ENCODE peak calls at places on chromosomes 16 and 17, in four cellular contexts. C, H, Q and Z are unnamed samples.

GRCh38 chr17:78412403-78412802 is 34.0 kb downstream of the PGS1 start:
- DNase-seq in C (peak), H (no peak), Q (no peak), Z (no peak)

GRCh38 chr16:15701975-15702970 is 52.2 kb downstream of the NDE1 start:
- DNase-seq in C (peak), H (no peak), Q (no peak), Z (no peak)

GRCh38 chr16:83930730-83931500 is 22.1 kb upstream of the OSGIN1 start:
- DNase-seq in C (no peak), H (no peak), Q (no peak), Z (no peak)

GRCh38 chr17:66939461-66940114 is 24.9 kb upstream of the CACNG4 start:
- DNase-seq in C (no peak), H (no peak), Q (no peak), Z (no peak)

GRCh38 chr16:88651276-88651988 is 579 bp upstream of the CYBA start:
- DNase-seq in C (no peak), H (no peak), Q (no peak), Z (peak)

GRCh38 chr16:77112701-77113100 is 78.3 kb upstream of the MON1B start:
- DNase-seq in C (no peak), H (no peak), Q (no peak), Z (no peak)

GRCh38 chr17:44324092-44324570 is 492 bp downstream of the SLC25A39 start:
- DNase-seq in C (no peak), H (no peak), Q (no peak), Z (peak)

GRCh38 chr16:15907863-15908478 is 19.6 kb upstream of the CEP20 start:
- DNase-seq in C (peak), H (no peak), Q (no peak), Z (peak)

GRCh38 chr16:9525037-9525436 is 433.6 kb downstream of the HAPSTR1 start:
- DNase-seq in C (no peak), H (no peak), Q (no peak), Z (no peak)

GRCh38 chr17:49508061-49508865 is 13.2 kb downstream of the NGFR start:
- DNase-seq in C (no peak), H (no peak), Q (no peak), Z (peak)

GRCh38 chr17:9900019-9900594 is 5.0 kb downstream of the RCVRN start:
- DNase-seq in C (no peak), H (no peak), Q (no peak), Z (no peak)

GRCh38 chr16:57113664-57114063 is 21.3 kb downstream of the CPNE2 start:
- DNase-seq in C (no peak), H (no peak), Q (no peak), Z (no peak)

GRCh38 chr17:74987909-74988711 is 678 bp downstream of the CDR2L start:
- DNase-seq in C (peak), H (no peak), Q (no peak), Z (peak)

GRCh38 chr17:17382901-17383300 is 79.7 kb downstream of the NT5M start:
- DNase-seq in C (no peak), H (no peak), Q (no peak), Z (no peak)

GRCh38 chr17:16443390-16444257 is 28.3 kb downstream of the TRPV2 start:
- DNase-seq in C (no peak), H (no peak), Q (no peak), Z (no peak)

GRCh38 chr16:50273888-50274770 is 7.8 kb downstream of the ADCY7 start:
- DNase-seq in C (no peak), H (no peak), Q (no peak), Z (no peak)

GRCh38 chr17:80773243-80773991 is 218.2 kb upstream of the CHMP6 start:
- DNase-seq in C (peak), H (no peak), Q (no peak), Z (no peak)

GRCh38 chr16:87297918-87298631 is 19.1 kb downstream of the C16orf95 start:
- DNase-seq in C (peak), H (no peak), Q (no peak), Z (no peak)

GRCh38 chr17:48620497-48621139 is 5.5 kb upstream of the HOXB8 start:
- DNase-seq in C (no peak), H (no peak), Q (no peak), Z (no peak)

GRCh38 chr16:77211880-77212735 is 12.9 kb downstream of the SYCE1L start:
- DNase-seq in C (no peak), H (no peak), Q (no peak), Z (peak)

GRCh38 chr17:8013731-8014557 is 11.5 kb downstream of the GUCY2D start:
- DNase-seq in C (no peak), H (no peak), Q (no peak), Z (no peak)

GRCh38 chr17:49870298-49870697 is 22.4 kb upstream of the TAC4 start:
- DNase-seq in C (no peak), H (no peak), Q (no peak), Z (no peak)

GRCh38 chr16:22683258-22683657 is 130.7 kb upstream of the HS3ST2 start:
- DNase-seq in C (no peak), H (no peak), Q (no peak), Z (no peak)

GRCh38 chr16:20744922-20745440 is 3.4 kb upstream of the THUMPD1 start:
- DNase-seq in C (no peak), H (no peak), Q (no peak), Z (no peak)

GRCh38 chr16:89476379-89476778 is 14.0 kb downstream of the ANKRD11 start:
- DNase-seq in C (no peak), H (no peak), Q (no peak), Z (peak)

GRCh38 chr17:21001111-21001812 is 41.5 kb downstream of the USP22 start:
- DNase-seq in C (no peak), H (no peak), Q (no peak), Z (no peak)

GRCh38 chr17:78242024-78242742 is 10.8 kb downstream of the TMEM235 start:
- DNase-seq in C (peak), H (no peak), Q (no peak), Z (no peak)

GRCh38 chr16:81448154-81449131 is 3.8 kb downstream of the CMIP start:
- DNase-seq in C (no peak), H (no peak), Q (no peak), Z (peak)

GRCh38 chr17:50649042-50649908 is 14.6 kb downstream of the ABCC3 start:
- DNase-seq in C (peak), H (no peak), Q (no peak), Z (no peak)

DNA sequence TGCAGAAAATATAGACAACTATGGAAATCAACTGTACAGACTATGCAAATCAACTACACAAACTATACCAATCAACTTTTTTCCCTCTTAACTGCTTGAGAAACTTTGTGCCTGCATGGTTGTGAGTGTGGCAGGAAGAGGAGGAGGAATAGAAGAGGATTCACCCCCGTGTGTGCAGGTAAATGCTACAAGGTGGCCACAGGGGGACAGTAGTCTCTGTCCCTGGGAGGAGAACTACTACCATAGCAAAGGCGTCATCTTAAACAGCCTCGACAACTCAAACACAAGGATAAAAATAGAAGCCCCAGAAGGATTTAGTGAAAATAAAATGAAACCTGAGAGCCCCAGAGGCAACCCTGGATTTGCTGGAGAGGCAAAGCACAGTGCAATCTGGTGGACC is 199.6 kb upstream of the DYNLRB2 start:
- DNase-seq in C (no peak), H (no peak), Q (no peak), Z (no peak)
- TF ChIP-seq CTCF in C (no peak), H (no peak), Q (no peak), Z (no peak)

DNA sequence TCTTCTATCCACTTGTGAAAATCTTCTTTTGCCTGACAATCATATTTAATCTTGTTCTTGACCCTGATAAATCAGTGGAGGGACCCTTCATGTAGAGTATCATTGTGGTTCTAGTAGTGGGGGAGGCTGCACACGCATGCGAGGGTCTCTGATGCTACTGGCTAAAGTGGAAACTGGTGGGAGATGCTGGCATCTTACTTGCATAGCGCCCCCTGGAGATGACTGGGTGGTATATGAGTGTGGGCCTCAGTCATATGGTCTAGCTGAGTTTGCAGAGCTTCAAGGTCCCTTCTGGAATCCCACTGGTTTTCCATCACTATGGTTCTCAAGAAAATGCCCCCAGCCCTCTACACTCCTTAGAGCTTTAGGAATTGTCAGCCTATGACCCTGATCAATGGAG is 236.4 kb upstream of the AXIN2 start:
- DNase-seq in C (no peak), H (no peak), Q (no peak), Z (no peak)
- TF ChIP-seq CTCF in C (no peak), H (no peak), Q (no peak), Z (peak)

GRCh38 chr16:30972872-30973271 is 12.1 kb upstream of the HSD3B7 start:
- DNase-seq in C (peak), H (no peak), Q (no peak), Z (no peak)
- TF ChIP-seq CTCF in C (peak), H (peak), Q (no peak), Z (no peak)

GRCh38 chr17:1574697-1575471 is 12.3 kb upstream of the PITPNA start:
- DNase-seq in C (no peak), H (no peak), Q (no peak), Z (no peak)
- TF ChIP-seq CTCF in C (no peak), H (no peak), Q (no peak), Z (no peak)

DNA sequence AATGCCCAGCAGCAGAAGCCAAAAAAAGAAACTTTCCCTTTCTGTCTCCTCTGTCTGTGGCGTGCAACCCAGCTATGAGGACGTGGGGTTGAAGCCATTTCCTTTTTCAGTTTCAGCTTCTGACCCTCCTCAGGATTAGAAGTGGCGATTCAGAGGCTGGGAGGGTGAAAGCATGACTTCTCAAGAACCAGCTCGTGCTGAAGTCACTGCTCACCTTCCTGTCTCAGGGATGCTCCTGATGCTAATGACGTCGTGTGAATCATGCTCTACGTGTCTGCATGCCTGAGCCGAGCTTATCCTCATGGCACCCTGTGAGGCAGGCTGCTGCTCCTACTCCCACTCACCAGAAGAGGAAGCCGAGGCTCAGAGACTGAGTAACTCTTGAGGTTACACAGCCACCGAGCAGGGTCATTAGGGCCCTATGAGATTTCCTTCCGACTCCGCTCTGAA is 5.7 kb upstream of the LPO start:
- DNase-seq in C (peak), H (peak), Q (no peak), Z (no peak)
- TF ChIP-seq CTCF in C (no peak), H (no peak), Q (no peak), Z (no peak)

GRCh38 chr17:38611872-38612376 is 6.2 kb upstream of the SRCIN1 start:
- DNase-seq in C (no peak), H (no peak), Q (no peak), Z (no peak)

GRCh38 chr17:38608648-38609047 is 2.9 kb upstream of the SRCIN1 start:
- DNase-seq in C (no peak), H (no peak), Q (no peak), Z (peak)

GRCh38 chr17:38611070-38611786 is 5.5 kb upstream of the SRCIN1 start:
- DNase-seq in C (no peak), H (no peak), Q (no peak), Z (no peak)

GRCh38 chr17:38606646-38607611 is 1.2 kb upstream of the SRCIN1 start:
- DNase-seq in C (no peak), H (no peak), Q (no peak), Z (peak)

GRCh38 chr17:38609280-38610031 is 3.7 kb upstream of the SRCIN1 start:
- DNase-seq in C (no peak), H (no peak), Q (no peak), Z (no peak)
- TF ChIP-seq CTCF in C (no peak), H (no peak), Q (no peak), Z (peak)

GRCh38 chr17:32264140-32264799 is 1.4 kb upstream of the RHBDL3 start:
- DNase-seq in C (no peak), H (no peak), Q (no peak), Z (no peak)
- TF ChIP-seq CTCF in C (no peak), H (peak), Q (no peak), Z (no peak)

GRCh38 chr17:4934173-4934979 is 2.3 kb downstream of the GP1BA start:
- DNase-seq in C (peak), H (no peak), Q (no peak), Z (peak)
- TF ChIP-seq CTCF in C (peak), H (peak), Q (no peak), Z (no peak)

GRCh38 chr16:188674-189073 is 8.4 kb downstream of the HBQ1 start:
- DNase-seq in C (no peak), H (no peak), Q (no peak), Z (no peak)
- TF ChIP-seq CTCF in C (no peak), H (no peak), Q (no peak), Z (no peak)